ENCODE peak calls at places on chromosome 22, in seven cellular contexts. C is HFF-Myc, J is lower lobe of right lung, Z is dorsolateral prefrontal cortex, K is HCT116, A is kidney, N is ascending aorta. Y is an unnamed sample.

GRCh38 chr22:47091241-47091691 is 328.8 kb downstream of the TBC1D22A start:
- DNase-seq in N (no peak), C (no peak), A (no peak), K (no peak), Z (no peak), J (no peak), Y (no peak)

GRCh38 chr22:23012081-23012622 is 58.2 kb upstream of the GNAZ start:
- DNase-seq in A (no peak), J (no peak), N (no peak), K (no peak), Z (no peak), C (no peak), Y (no peak)

GRCh38 chr22:19325296-19325950 is 33.9 kb upstream of the CLTCL1 start:
- DNase-seq in K (no peak), C (no peak), Z (no peak), A (no peak), J (no peak), N (no peak), Y (peak)

GRCh38 chr22:39959640-39960447 is at the start of gene TMA7B:
- DNase-seq in J (no peak), A (no peak), N (no peak), Z (peak), K (no peak), C (peak), Y (peak)

GRCh38 chr22:49368221-49368975 is 459.3 kb downstream of the BRD1 start:
- DNase-seq in K (no peak), N (no peak), C (no peak), Z (peak), J (peak), A (peak), Y (no peak)

GRCh38 chr22:48794906-48795305 is 1032.8 kb downstream of the BRD1 start:
- DNase-seq in N (no peak), J (no peak), A (no peak), K (no peak), Z (no peak), C (no peak), Y (no peak)

GRCh38 chr22:41482319-41482935 is 13.5 kb downstream of the ACO2 start:
- DNase-seq in Z (no peak), A (no peak), N (no peak), K (no peak), J (no peak), C (peak), Y (no peak)

GRCh38 chr22:49466926-49467590 is 360.6 kb downstream of the BRD1 start:
- DNase-seq in Z (no peak), J (no peak), N (no peak), K (no peak), C (no peak), A (no peak), Y (no peak)

GRCh38 chr22:32487021-32487420 is 12.4 kb downstream of the FBXO7 start:
- DNase-seq in J (no peak), K (no peak), C (no peak), A (no peak), Z (no peak), N (no peak), Y (no peak)

GRCh38 chr22:26718905-26719304 is 61.5 kb downstream of the MIAT start:
- DNase-seq in A (no peak), Z (no peak), J (no peak), N (no peak), K (no peak), C (peak), Y (peak)

GRCh38 chr22:22228921-22229320 is 15.7 kb upstream of the VPREB1 start:
- DNase-seq in Z (no peak), J (no peak), C (no peak), K (no peak), N (no peak), A (no peak), Y (no peak)

GRCh38 chr22:27718186-27719032 is 83.1 kb downstream of the MN1 start:
- DNase-seq in A (peak), Z (no peak), K (peak), C (peak), N (peak), J (peak), Y (peak)

GRCh38 chr22:39177791-39178190 is 25.3 kb upstream of the CBX7 start:
- DNase-seq in J (no peak), A (no peak), C (no peak), Z (no peak), K (no peak), N (no peak), Y (no peak)

GRCh38 chr22:45762545-45763235 is 91.1 kb downstream of the ATXN10 start:
- DNase-seq in C (no peak), Z (no peak), K (no peak), J (no peak), A (no peak), N (no peak), Y (no peak)

GRCh38 chr22:24428751-24429410 is 1.5 kb downstream of the ADORA2A start:
- DNase-seq in K (no peak), J (peak), C (no peak), Z (no peak), N (no peak), A (peak), Y (no peak)

GRCh38 chr22:36732609-36733008 is 29.1 kb upstream of the CACNG2 start:
- DNase-seq in Z (no peak), N (no peak), K (no peak), J (no peak), A (no peak), C (no peak), Y (no peak)

GRCh38 chr22:46076651-46077339 is 73.5 kb upstream of the PPARA start:
- DNase-seq in A (peak), K (no peak), J (peak), Z (peak), C (no peak), N (peak), Y (no peak)

GRCh38 chr22:40603088-40603605 is 33.4 kb downstream of the MRTFA start:
- DNase-seq in Z (no peak), N (no peak), K (no peak), J (no peak), C (peak), A (no peak), Y (no peak)

GRCh38 chr22:25777411-25777810 is 35.4 kb downstream of the MYO18B start:
- DNase-seq in Z (no peak), C (no peak), A (no peak), J (no peak), K (no peak), N (no peak), Y (no peak)

GRCh38 chr22:22710719-22711531 is 66.5 kb downstream of the GGTLC2 start:
- DNase-seq in A (peak), N (no peak), Z (no peak), C (no peak), K (no peak), J (peak), Y (no peak)

GRCh38 chr22:25935266-25936058 is 193.5 kb downstream of the MYO18B start:
- DNase-seq in A (no peak), C (no peak), N (no peak), Z (no peak), K (no peak), J (no peak), Y (no peak)

GRCh38 chr22:35900483-35901168 is 128.0 kb downstream of the RBFOX2 start:
- DNase-seq in C (no peak), A (no peak), Z (no peak), J (no peak), N (no peak), K (peak), Y (no peak)

GRCh38 chr22:31947296-31947695 is 3.0 kb downstream of the YWHAH start:
- DNase-seq in A (no peak), K (no peak), C (no peak), Z (no peak), N (no peak), J (no peak), Y (no peak)

GRCh38 chr22:19629720-19630419 is 84.4 kb upstream of the SEPTIN5 start:
- DNase-seq in K (peak), Z (peak), J (peak), N (no peak), A (peak), C (peak), Y (peak)

GRCh38 chr22:37747090-37747714 is 50.4 kb downstream of the TRIOBP start:
- DNase-seq in N (no peak), Z (no peak), A (no peak), C (no peak), K (no peak), J (no peak), Y (no peak)

GRCh38 chr22:19886605-19887250 is 32.1 kb upstream of the GNB1L start:
- DNase-seq in J (peak), A (peak), K (no peak), N (no peak), C (peak), Z (no peak), Y (no peak)

GRCh38 chr22:41480397-41480735 is 11.4 kb downstream of the ACO2 start:
- DNase-seq in N (no peak), C (peak), J (no peak), K (no peak), A (no peak), Z (no peak), Y (peak)

GRCh38 chr22:46569848-46570695 is 32.7 kb upstream of the CELSR1 start:
- DNase-seq in C (no peak), A (peak), Z (peak), N (no peak), K (no peak), J (peak), Y (no peak)

GRCh38 chr22:37206841-37207821 is 5.1 kb downstream of the SSTR3 start:
- DNase-seq in K (no peak), C (no peak), J (peak), A (peak), N (no peak), Z (no peak), Y (no peak)

GRCh38 chr22:50227588-50228215 is 17.1 kb downstream of the TUBGCP6 start:
- DNase-seq in N (no peak), C (no peak), Z (no peak), J (peak), A (no peak), K (no peak), Y (no peak)

GRCh38 chr22:25437414-25438160 is 126.9 kb upstream of the GRK3 start:
- DNase-seq in C (no peak), A (no peak), N (no peak), K (no peak), Z (no peak), J (no peak), Y (no peak)

GRCh38 chr22:27303718-27304117 is 497.8 kb downstream of the MN1 start:
- DNase-seq in N (no peak), A (no peak), J (no peak), K (no peak), C (no peak), Z (no peak), Y (no peak)

GRCh38 chr22:30802202-30803166 is 107.8 kb downstream of the OSBP2 start:
- DNase-seq in A (peak), J (peak), Z (peak), K (peak), N (peak), C (peak), Y (peak)
- H3K4me3 ChIP-seq in A (peak), J (no peak), Z (peak), K (peak), N (no peak), C (no peak), Y (peak)

DNA sequence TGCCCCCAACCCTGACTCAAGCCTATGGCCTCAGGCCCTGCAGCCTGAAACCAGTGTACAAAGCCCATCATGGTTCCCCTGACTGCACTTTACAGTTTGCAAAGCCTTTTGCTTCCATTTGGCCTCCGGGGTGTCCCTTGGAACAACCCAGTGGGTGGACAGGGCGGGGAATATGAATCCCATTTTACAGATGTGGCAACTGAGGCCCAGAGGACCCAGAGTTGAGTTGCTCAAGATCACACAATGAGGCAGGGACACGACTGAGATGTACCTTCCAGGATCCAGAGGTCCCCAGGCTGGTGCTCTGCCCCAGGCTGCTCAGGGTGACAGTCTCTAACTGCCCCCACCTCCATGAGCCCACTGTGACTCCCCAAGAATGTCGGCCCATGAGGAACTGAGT is 5.4 kb upstream of the POLDIP3 start:
- DNase-seq in C (no peak), J (no peak), N (no peak), A (no peak), K (no peak), Z (no peak), Y (no peak)
- H3K4me3 ChIP-seq in C (no peak), J (no peak), N (no peak), A (no peak), K (no peak), Z (no peak), Y (no peak)

GRCh38 chr22:43446037-43446803 is 34.4 kb downstream of the MPPED1 start:
- DNase-seq in C (no peak), K (no peak), N (no peak), J (no peak), A (no peak), Z (no peak), Y (no peak)

GRCh38 chr22:43449831-43450225 is 38.0 kb downstream of the MPPED1 start:
- DNase-seq in K (no peak), Z (no peak), C (no peak), N (no peak), J (no peak), A (no peak), Y (no peak)

GRCh38 chr22:43448048-43448447 is 36.2 kb downstream of the MPPED1 start:
- DNase-seq in N (no peak), C (no peak), K (no peak), J (no peak), A (no peak), Z (no peak), Y (no peak)

GRCh38 chr22:43449205-43449830 is 37.5 kb downstream of the MPPED1 start:
- DNase-seq in J (no peak), Z (no peak), C (no peak), N (no peak), K (no peak), A (no peak), Y (no peak)

GRCh38 chr22:43446881-43447280 is 35.1 kb downstream of the MPPED1 start:
- DNase-seq in J (no peak), C (no peak), Z (no peak), A (no peak), N (no peak), K (no peak), Y (no peak)
- H3K4me3 ChIP-seq in J (no peak), C (no peak), Z (no peak), A (no peak), N (no peak), K (no peak), Y (no peak)

GRCh38 chr22:29069476-29069875 is 3.4 kb upstream of the KREMEN1 start:
- DNase-seq in K (no peak), N (no peak), J (no peak), Z (no peak), A (no peak), C (no peak), Y (no peak)

GRCh38 chr22:29072979-29073617 is at the start of gene KREMEN1:
- DNase-seq in J (no peak), N (no peak), Z (no peak), A (peak), C (no peak), K (no peak), Y (no peak)

GRCh38 chr22:29072193-29072978 is 449 bp upstream of the KREMEN1 start:
- DNase-seq in C (no peak), K (peak), N (peak), A (peak), Z (peak), J (peak), Y (no peak)

GRCh38 chr22:29071261-29072045 is 1.4 kb upstream of the KREMEN1 start:
- DNase-seq in K (no peak), C (no peak), A (peak), N (no peak), Z (no peak), J (peak), Y (no peak)

GRCh38 chr22:29070490-29070889 is 2.3 kb upstream of the KREMEN1 start:
- DNase-seq in N (no peak), A (no peak), Z (no peak), C (no peak), K (no peak), J (no peak), Y (no peak)
- H3K4me3 ChIP-seq in N (no peak), A (no peak), Z (no peak), C (no peak), K (no peak), J (no peak), Y (no peak)

GRCh38 chr22:21032843-21033688 is 705 bp upstream of the SLC7A4 start:
- DNase-seq in Z (no peak), N (no peak), J (no peak), K (no peak), A (no peak), C (no peak), Y (no peak)
- H3K4me3 ChIP-seq in Z (peak), N (peak), J (no peak), K (no peak), A (no peak), C (no peak), Y (no peak)

DNA sequence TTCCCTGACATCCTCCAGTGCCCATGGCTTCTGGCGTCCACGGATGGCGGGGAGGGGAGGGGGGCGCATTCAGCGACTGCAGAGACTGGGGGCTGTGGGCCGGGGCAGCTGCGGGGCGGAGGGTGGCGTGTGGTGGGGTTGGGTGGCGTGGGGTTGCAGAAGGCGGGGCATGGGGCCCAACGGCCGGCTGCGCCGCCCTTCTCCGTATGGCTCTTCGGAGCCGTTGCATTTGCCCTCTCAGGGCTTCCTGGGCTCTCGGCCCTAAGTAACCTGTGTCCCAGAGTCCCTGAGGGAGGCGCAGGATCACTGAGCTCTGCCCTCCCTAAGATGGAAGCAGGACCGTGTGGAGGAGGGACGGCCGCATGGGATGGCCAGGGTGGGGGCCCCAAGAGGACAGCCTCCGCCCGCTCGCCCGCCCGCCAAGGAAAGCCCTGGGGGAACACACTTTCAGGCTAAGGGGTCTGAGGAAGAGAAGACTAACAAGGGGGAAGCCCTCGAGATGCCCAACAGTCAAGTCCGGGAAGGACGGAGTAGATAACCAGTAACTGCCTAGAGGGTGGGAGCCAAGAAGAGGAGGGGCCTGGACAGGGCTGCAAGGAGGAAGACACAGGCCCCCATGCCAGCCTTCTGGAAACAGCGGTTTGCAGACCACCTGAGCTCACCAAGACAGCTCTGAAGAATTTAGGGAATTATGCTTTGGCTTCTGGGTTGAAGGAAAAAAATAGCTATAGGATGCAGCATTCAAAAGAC is 9.2 kb upstream of the AIFM3 start:
- DNase-seq in K (no peak), A (peak), Z (no peak), J (peak), C (no peak), N (no peak), Y (no peak)
- H3K4me3 ChIP-seq in K (peak), A (peak), Z (peak), J (peak), C (peak), N (peak), Y (peak)

GRCh38 chr22:33908201-33909074 is 11.8 kb downstream of the LARGE1 start:
- DNase-seq in A (no peak), J (no peak), K (no peak), C (no peak), N (no peak), Z (no peak), Y (no peak)

GRCh38 chr22:33906954-33907353 is 13.3 kb downstream of the LARGE1 start:
- DNase-seq in A (no peak), N (no peak), Z (no peak), C (no peak), K (no peak), J (no peak), Y (no peak)

GRCh38 chr22:33906475-33906874 is 13.8 kb downstream of the LARGE1 start:
- DNase-seq in A (no peak), C (no peak), J (no peak), N (no peak), Z (no peak), K (no peak), Y (no peak)

GRCh38 chr22:33909906-33910305 is 10.4 kb downstream of the LARGE1 start:
- DNase-seq in Z (no peak), K (no peak), C (no peak), N (no peak), A (no peak), J (no peak), Y (no peak)

DNA sequence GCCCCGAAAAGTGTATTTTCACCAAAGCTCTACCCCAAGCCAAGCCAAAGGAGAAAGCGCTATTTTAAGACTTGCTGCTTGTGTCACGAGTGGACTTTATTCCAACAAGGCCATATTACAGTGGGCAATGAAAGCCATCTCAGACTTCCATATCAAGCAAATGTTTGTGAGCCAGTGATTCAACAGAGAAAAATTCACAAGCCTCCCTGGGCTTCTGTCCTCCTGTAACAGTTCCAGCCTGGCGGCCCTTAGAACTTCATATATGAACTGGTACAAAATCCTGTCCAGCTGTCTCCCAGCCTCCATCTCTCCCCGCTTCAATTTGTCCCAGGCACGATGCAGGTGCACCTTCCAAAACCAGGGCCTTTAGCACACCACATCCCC is 11.2 kb downstream of the LARGE1 start:
- DNase-seq in A (no peak), K (no peak), J (no peak), C (no peak), N (no peak), Z (no peak), Y (no peak)
- H3K4me3 ChIP-seq in A (no peak), K (no peak), J (no peak), C (no peak), N (no peak), Z (no peak), Y (no peak)

DNA sequence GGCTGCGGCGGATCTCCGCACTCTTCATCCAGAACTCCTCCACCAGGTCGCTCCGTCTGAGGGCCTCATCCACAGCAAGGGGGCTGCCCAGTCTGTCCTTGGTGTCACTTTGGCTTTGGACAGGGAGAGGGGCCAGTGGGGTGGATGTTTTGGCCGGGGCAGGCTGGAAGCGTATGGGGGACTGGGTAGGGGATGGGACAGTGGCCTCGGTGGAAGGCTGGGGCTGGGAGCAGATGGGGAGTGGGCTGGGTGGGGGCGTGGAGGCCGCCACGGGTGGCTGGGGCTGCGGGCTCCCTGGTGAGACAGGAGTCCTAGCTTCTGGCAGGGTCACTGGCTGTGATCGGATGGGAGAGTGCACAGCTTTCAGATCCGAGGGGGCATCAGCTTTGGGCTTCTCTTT is 44.4 kb upstream of the BID start:
- DNase-seq in N (no peak), J (no peak), A (no peak), C (no peak), K (no peak), Z (no peak), Y (no peak)
- H3K4me3 ChIP-seq in N (no peak), J (no peak), A (no peak), C (no peak), K (no peak), Z (no peak), Y (no peak)

Y was measured in skeletal muscle cell.